ENCODE peak calls at places on chromosomes 12 and 14, in six cellular contexts. F is type B pancreatic cell, O is tibial nerve, K is dorsolateral prefrontal cortex, G is WTC11, J is kidney. S is an unnamed sample.

GRCh38 chr12:89571481-89572190 is 45.8 kb upstream of the POC1B start:
- DNase-seq in F (no peak), J (no peak), O (no peak), G (no peak), K (no peak), S (no peak)

GRCh38 chr12:112176321-112177010 is 51.1 kb downstream of the TRAFD1 start:
- DNase-seq in G (no peak), O (no peak), F (no peak), J (peak), K (no peak), S (no peak)

GRCh38 chr14:93759781-93760307 is 28.4 kb downstream of the PRIMA1 start:
- DNase-seq in O (no peak), J (no peak), F (no peak), K (peak), G (no peak), S (no peak)

GRCh38 chr12:51323317-51323960 is 535 bp downstream of the BIN2 start:
- DNase-seq in F (no peak), O (no peak), J (no peak), G (no peak), K (no peak), S (no peak)

GRCh38 chr12:112680993-112681392 is 110.6 kb upstream of the RPH3A start:
- DNase-seq in J (no peak), G (no peak), O (no peak), F (no peak), K (no peak), S (no peak)

GRCh38 chr14:96888158-96888557 is 91.0 kb downstream of the VRK1 start:
- DNase-seq in G (no peak), O (no peak), J (no peak), F (no peak), K (no peak), S (no peak)

GRCh38 chr12:48572326-48572725 is 2.5 kb upstream of the LALBA start:
- DNase-seq in J (no peak), F (no peak), K (no peak), O (no peak), G (no peak), S (no peak)

GRCh38 chr12:105764216-105764835 is 374.4 kb downstream of the NUAK1 start:
- DNase-seq in J (no peak), G (no peak), O (no peak), F (no peak), K (no peak), S (no peak)

GRCh38 chr12:31582155-31582554 is 8.8 kb downstream of the DENND5B start:
- DNase-seq in F (no peak), K (no peak), G (no peak), O (no peak), J (no peak), S (no peak)

GRCh38 chr14:106013879-106014376 is 487.5 kb downstream of the TMEM121 start:
- DNase-seq in O (no peak), G (no peak), K (no peak), J (no peak), F (no peak), S (no peak)

GRCh38 chr12:121957831-121958515 is 39.6 kb downstream of the CFAP251 start:
- DNase-seq in K (no peak), O (no peak), F (no peak), J (no peak), G (no peak), S (no peak)

GRCh38 chr14:75046899-75047298 is 4.4 kb downstream of the MLH3 start:
- DNase-seq in G (no peak), K (no peak), O (no peak), F (no peak), J (no peak), S (no peak)

GRCh38 chr12:88391556-88391955 is 188.7 kb downstream of the KITLG start:
- DNase-seq in O (no peak), F (no peak), G (no peak), K (no peak), J (no peak), S (no peak)

GRCh38 chr12:124111006-124111405 is 138.0 kb downstream of the ZNF664 start:
- DNase-seq in O (no peak), K (no peak), G (no peak), J (no peak), F (no peak), S (no peak)

GRCh38 chr12:2387051-2387834 is 334.5 kb downstream of the CACNA1C start:
- DNase-seq in K (no peak), F (no peak), G (no peak), J (no peak), O (no peak), S (no peak)

GRCh38 chr12:112938751-112939150 is 477 bp downstream of the OAS3 start:
- DNase-seq in O (no peak), J (no peak), G (no peak), K (no peak), F (no peak), S (no peak)

GRCh38 chr12:110546339-110546738 is 36.8 kb downstream of the PPTC7 start:
- DNase-seq in O (no peak), J (no peak), F (no peak), K (no peak), G (no peak), S (no peak)

GRCh38 chr14:65792208-65792905 is 379.8 kb downstream of the FUT8 start:
- DNase-seq in J (no peak), K (no peak), G (no peak), O (no peak), F (no peak), S (no peak)

GRCh38 chr14:73342670-73343069 is 105.4 kb downstream of the PAPLN start:
- DNase-seq in J (no peak), G (no peak), K (no peak), O (no peak), F (no peak), S (no peak)

GRCh38 chr12:47417960-47418359 is 287.9 kb downstream of the RPAP3 start:
- DNase-seq in O (no peak), G (no peak), K (no peak), F (no peak), J (no peak), S (no peak)

GRCh38 chr12:64160718-64161060 is 61.4 kb downstream of the KICS2 start:
- DNase-seq in J (no peak), O (no peak), F (no peak), K (no peak), G (no peak), S (no peak)

GRCh38 chr14:65972891-65973290 is 513.3 kb upstream of the CCDC196 start:
- DNase-seq in K (no peak), J (no peak), O (no peak), F (no peak), G (no peak), S (no peak)

GRCh38 chr14:104639889-104640548 is 35.4 kb upstream of the TMEM179 start:
- DNase-seq in F (no peak), O (no peak), K (peak), J (peak), G (peak), S (no peak)

GRCh38 chr12:64663019-64663418 is 52.7 kb downstream of the RASSF3 start:
- DNase-seq in F (no peak), K (no peak), J (no peak), G (no peak), O (no peak), S (no peak)

GRCh38 chr12:71157601-71158233 is at the start of gene TSPAN8:
- DNase-seq in O (no peak), K (no peak), G (no peak), F (no peak), J (no peak), S (no peak)

DNA sequence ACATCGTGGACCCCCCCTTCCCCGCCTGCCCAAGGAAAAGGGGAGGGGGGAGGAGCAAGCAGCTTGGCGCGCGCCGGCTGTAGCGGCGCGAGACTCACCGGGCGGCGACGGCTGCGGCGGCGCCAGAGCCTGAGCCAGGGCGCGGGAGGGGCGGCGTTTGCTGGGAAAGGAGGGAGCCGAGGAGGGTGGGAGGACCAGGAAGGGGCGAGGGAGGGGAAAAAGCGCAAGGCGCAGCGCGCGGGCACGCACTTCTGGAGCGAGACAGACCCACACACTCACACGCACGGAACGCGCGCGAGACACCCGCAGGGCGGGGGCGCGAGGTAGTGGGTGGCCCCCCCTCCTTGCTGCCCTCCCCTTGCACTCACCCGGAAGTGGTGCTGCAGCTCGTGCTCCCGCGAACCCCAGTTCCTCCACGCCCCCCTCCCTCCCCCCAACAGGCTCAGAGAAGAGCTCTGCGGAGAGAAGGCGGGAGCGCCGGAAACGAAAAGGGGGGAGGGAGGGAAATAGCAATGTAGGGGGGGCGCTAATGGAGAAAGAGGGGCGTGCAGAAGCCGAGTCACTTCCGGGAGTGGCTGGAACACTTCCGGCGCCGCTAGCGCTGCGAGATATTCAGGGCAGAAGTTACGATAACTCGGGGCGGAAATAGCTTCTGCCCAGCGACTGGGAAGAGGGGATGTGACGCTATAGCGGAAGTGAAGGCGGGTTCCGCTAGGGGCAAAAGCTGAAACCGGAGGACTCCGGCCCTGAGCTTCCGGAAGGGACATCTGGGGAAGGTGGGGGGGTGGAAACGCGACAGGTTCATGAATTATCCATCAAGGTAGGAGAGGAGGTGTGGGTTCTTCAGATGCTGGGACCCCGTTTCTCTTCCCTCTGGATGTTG is at the start of gene ZNF384:
- DNase-seq in J (peak), K (peak), F (peak), G (peak), O (peak), S (peak)
- TF ChIP-seq CTCF in J (peak), K (peak), F (peak), G (no peak), O (no peak), S (peak)

GRCh38 chr12:50088577-50089335 is 3.6 kb downstream of the SMARCD1 start:
- DNase-seq in O (no peak), K (peak), G (peak), J (no peak), F (no peak), S (no peak)
- TF ChIP-seq CTCF in O (peak), K (peak), G (peak), J (peak), F (peak), S (peak)

GRCh38 chr12:57027805-57028153 is 11.4 kb upstream of the TAC3 start:
- DNase-seq in G (no peak), J (no peak), F (no peak), O (no peak), K (no peak), S (no peak)

GRCh38 chr12:57033428-57033827 is 16.5 kb downstream of the MYO1A start:
- DNase-seq in G (no peak), K (no peak), F (no peak), J (no peak), O (no peak), S (no peak)

GRCh38 chr12:57031789-57032188 is 15.5 kb upstream of the TAC3 start:
- DNase-seq in J (no peak), F (no peak), G (no peak), K (no peak), O (no peak), S (no peak)

GRCh38 chr12:57027011-57027804 is 10.9 kb upstream of the TAC3 start:
- DNase-seq in J (no peak), O (no peak), K (no peak), F (no peak), G (no peak), S (no peak)

DNA sequence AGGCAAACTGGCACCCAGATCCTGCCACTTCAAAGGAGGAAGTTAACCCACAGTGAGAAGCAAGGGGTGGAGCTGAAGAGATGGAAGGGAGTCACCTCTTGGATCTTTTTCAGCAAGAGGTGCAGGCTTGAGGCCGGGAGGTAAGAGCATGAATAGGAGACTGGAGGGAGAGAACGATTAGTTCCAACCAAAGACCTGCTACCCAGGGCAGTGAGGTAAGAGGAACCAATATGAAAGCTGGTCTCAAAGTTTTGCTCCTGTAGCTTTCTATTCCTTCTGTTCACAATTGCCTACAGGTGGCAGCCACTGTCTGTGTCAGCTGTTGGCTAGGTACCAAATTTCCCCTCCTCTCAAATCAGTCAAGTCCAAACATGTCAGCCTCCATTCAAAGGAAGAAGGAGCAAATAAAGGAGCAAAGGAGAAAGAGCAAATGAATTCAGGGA is 14.9 kb upstream of the TAC3 start:
- DNase-seq in G (no peak), F (no peak), K (no peak), J (no peak), O (no peak), S (no peak)
- TF ChIP-seq CTCF in G (no peak), F (no peak), K (no peak), J (no peak), O (no peak), S (no peak)

GRCh38 chr12:14573118-14573517 is 5.4 kb upstream of the PLBD1 start:
- DNase-seq in F (no peak), J (no peak), O (no peak), G (no peak), K (no peak), S (no peak)
- TF ChIP-seq CTCF in F (no peak), J (no peak), O (no peak), G (no peak), K (no peak), S (no peak)

GRCh38 chr12:53173085-53173715 is 7.3 kb upstream of the ZNF740 start:
- DNase-seq in G (no peak), J (no peak), F (no peak), K (no peak), O (no peak), S (no peak)

GRCh38 chr12:53176750-53177149 is 3.8 kb upstream of the ZNF740 start:
- DNase-seq in O (no peak), G (no peak), F (no peak), J (no peak), K (no peak), S (no peak)

GRCh38 chr12:53172352-53172751 is 8.2 kb upstream of the ZNF740 start:
- DNase-seq in K (no peak), G (no peak), O (no peak), J (no peak), F (no peak), S (peak)

GRCh38 chr12:53171725-53172329 is 8.7 kb upstream of the ZNF740 start:
- DNase-seq in F (no peak), K (no peak), J (no peak), O (no peak), G (no peak), S (no peak)

DNA sequence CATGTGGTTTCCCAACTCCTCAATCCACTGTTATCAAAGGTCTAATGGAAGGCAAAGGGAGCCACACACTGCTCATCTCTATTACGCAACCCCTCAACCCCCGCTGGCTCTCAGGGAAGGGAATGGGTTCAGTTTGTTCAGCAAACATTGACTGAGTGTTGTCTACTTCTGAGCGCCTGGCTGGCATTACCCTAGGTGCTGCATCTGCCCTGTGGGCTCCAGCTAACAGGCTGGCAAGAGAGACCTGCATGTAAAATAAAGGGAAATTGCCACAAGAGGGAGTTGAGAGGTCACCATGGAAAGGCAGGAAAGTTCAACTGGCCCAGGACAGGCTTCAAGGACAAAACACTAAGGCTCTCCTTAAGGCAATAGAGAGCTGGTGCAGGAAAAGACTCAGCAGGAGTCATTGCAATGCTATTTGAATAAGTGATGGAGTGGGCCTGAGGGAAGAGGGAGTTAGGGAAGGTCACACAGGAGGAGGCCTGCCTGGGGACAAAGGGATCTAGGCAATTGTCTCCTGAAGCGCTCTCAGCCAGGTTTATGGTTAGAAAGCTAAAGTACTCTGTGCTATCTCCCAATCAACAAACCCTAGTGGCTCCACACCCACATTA is 5.5 kb upstream of the ZNF740 start:
- DNase-seq in O (no peak), F (no peak), J (no peak), G (peak), K (no peak), S (no peak)
- TF ChIP-seq CTCF in O (no peak), F (peak), J (peak), G (no peak), K (no peak), S (peak)

GRCh38 chr14:22106700-22107697 is 433.4 kb upstream of the OR4E1 start:
- DNase-seq in K (no peak), J (no peak), O (no peak), F (no peak), G (no peak), S (no peak)
- TF ChIP-seq CTCF in K (no peak), J (no peak), O (no peak), F (peak), G (no peak), S (no peak)

GRCh38 chr14:67710209-67710608 is 8.5 kb downstream of the RDH12 start:
- DNase-seq in F (no peak), J (no peak), O (no peak), K (no peak), G (no peak), S (no peak)

GRCh38 chr14:67704018-67704417 is 2.3 kb downstream of the RDH12 start:
- DNase-seq in G (no peak), J (no peak), F (no peak), O (no peak), K (no peak), S (no peak)

GRCh38 chr14:67705211-67705610 is 3.5 kb downstream of the RDH12 start:
- DNase-seq in O (no peak), G (no peak), K (no peak), F (no peak), J (no peak), S (no peak)

GRCh38 chr14:67704484-67705089 is 2.9 kb downstream of the RDH12 start:
- DNase-seq in O (no peak), J (no peak), K (peak), F (no peak), G (no peak), S (no peak)
- TF ChIP-seq CTCF in O (peak), J (peak), K (peak), F (peak), G (no peak), S (peak)

GRCh38 chr14:68941820-68942219 is 37.3 kb downstream of the ACTN1 start:
- DNase-seq in K (no peak), J (peak), F (no peak), O (no peak), G (peak), S (peak)
- TF ChIP-seq CTCF in K (no peak), J (no peak), F (no peak), O (no peak), G (no peak), S (peak)

GRCh38 chr12:28500373-28501024 is 310.2 kb downstream of the CCDC91 start:
- DNase-seq in O (no peak), F (no peak), K (no peak), J (no peak), G (no peak), S (no peak)
- TF ChIP-seq CTCF in O (no peak), F (no peak), K (no peak), J (no peak), G (no peak), S (no peak)

GRCh38 chr14:56487761-56488160 is 91.8 kb upstream of the TMEM260 start:
- DNase-seq in F (no peak), J (no peak), O (no peak), K (no peak), G (no peak), S (no peak)

GRCh38 chr14:56487090-56487667 is 92.4 kb upstream of the TMEM260 start:
- DNase-seq in J (no peak), K (no peak), O (no peak), F (no peak), G (no peak), S (no peak)

GRCh38 chr14:56488306-56488705 is 91.3 kb upstream of the TMEM260 start:
- DNase-seq in O (no peak), J (no peak), G (no peak), K (no peak), F (no peak), S (no peak)

DNA sequence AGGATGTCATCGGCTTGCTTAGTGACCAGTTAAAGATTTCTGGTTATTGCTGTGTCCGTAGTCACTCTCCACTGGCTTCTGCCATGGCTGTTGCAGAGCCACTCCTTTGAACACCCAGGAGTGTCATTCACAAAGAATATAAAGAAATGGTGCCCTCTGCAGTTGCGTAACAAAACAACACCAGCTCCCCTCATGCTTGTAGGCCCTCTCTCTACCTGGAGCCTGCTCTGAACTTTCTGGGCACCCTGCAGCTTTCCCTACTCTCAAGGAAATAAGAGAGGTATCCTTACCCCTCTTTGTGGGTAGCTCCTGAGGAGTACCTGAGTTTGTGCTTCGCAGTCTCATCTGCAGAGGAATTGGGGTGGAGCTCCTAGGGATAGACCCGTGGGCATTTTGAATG is 97.3 kb upstream of the TMEM260 start:
- DNase-seq in O (no peak), J (no peak), F (no peak), K (no peak), G (peak), S (no peak)
- TF ChIP-seq CTCF in O (no peak), J (no peak), F (peak), K (no peak), G (no peak), S (no peak)

S was measured in osteocyte.